ENCODE peak calls at places on chromosomes 5 and 9, in nine cellular contexts. Y, C, L, G, R, N, I, J and W are unnamed samples.

GRCh38 chr5:10272053-10272869 is 22.2 kb downstream of the CCT5 start:
- DNase-seq in Y (no peak), C (no peak), L (no peak), G (no peak), R (no peak), N (no peak), I (no peak), J (no peak), W (no peak)

GRCh38 chr9:120348951-120349429 is 231.0 kb downstream of the CDK5RAP2 start:
- DNase-seq in Y (no peak), C (no peak), L (peak), G (no peak), R (peak), N (peak), I (peak), J (no peak), W (peak)

GRCh38 chr5:69129413-69129812 is 35.6 kb downstream of the SLC30A5 start:
- DNase-seq in Y (no peak), C (no peak), L (no peak), G (no peak), R (peak), N (peak), I (no peak), J (no peak), W (no peak)

GRCh38 chr5:10059611-10060379 is 189.9 kb downstream of the ATPSCKMT start:
- DNase-seq in Y (no peak), C (no peak), L (no peak), G (no peak), R (no peak), N (no peak), I (no peak), J (no peak), W (peak)

GRCh38 chr5:72246239-72246580 is 73.8 kb downstream of the MRPS27 start:
- DNase-seq in Y (no peak), C (no peak), L (no peak), G (no peak), R (no peak), N (peak), I (no peak), J (no peak), W (no peak)

GRCh38 chr5:9894571-9895304 is 264.6 kb upstream of the TAS2R1 start:
- DNase-seq in Y (no peak), C (no peak), L (no peak), G (no peak), R (no peak), N (no peak), I (no peak), J (no peak), W (no peak)

GRCh38 chr5:74772359-74772758 is 5.3 kb downstream of the NSA2 start:
- DNase-seq in Y (no peak), C (no peak), L (no peak), G (no peak), R (no peak), N (peak), I (no peak), J (no peak), W (no peak)

GRCh38 chr5:102767864-102768263 is 12.8 kb downstream of the PAM start:
- DNase-seq in Y (no peak), C (no peak), L (no peak), G (no peak), R (no peak), N (no peak), I (no peak), J (no peak), W (no peak)

GRCh38 chr5:141951341-141951781 is 6.6 kb downstream of the PCDH12 start:
- DNase-seq in Y (no peak), C (no peak), L (no peak), G (no peak), R (peak), N (no peak), I (no peak), J (no peak), W (peak)

GRCh38 chr9:20689833-20690232 is 5.8 kb downstream of the FOCAD start:
- DNase-seq in Y (no peak), C (no peak), L (no peak), G (no peak), R (no peak), N (no peak), I (no peak), J (no peak), W (no peak)

GRCh38 chr5:170791325-170791954 is 7.9 kb downstream of the GABRP start:
- DNase-seq in Y (no peak), C (no peak), L (peak), G (no peak), R (peak), N (peak), I (peak), J (peak), W (peak)

GRCh38 chr9:94139672-94140417 is 55.6 kb downstream of the PTPDC1 start:
- DNase-seq in Y (no peak), C (peak), L (no peak), G (no peak), R (peak), N (peak), I (no peak), J (no peak), W (peak)

GRCh38 chr9:113578877-113579269 is 115.3 kb downstream of the RGS3 start:
- DNase-seq in Y (peak), C (no peak), L (no peak), G (peak), R (peak), N (peak), I (peak), J (peak), W (peak)

GRCh38 chr5:174187001-174187400 is 141.5 kb downstream of the NSG2 start:
- DNase-seq in Y (no peak), C (no peak), L (no peak), G (no peak), R (no peak), N (no peak), I (no peak), J (no peak), W (no peak)

GRCh38 chr5:26482817-26483375 is 555.5 kb downstream of the CDH9 start:
- DNase-seq in Y (no peak), C (no peak), L (peak), G (no peak), R (peak), N (peak), I (peak), J (no peak), W (peak)

GRCh38 chr5:133238426-133239205 is 186.8 kb downstream of the HSPA4 start:
- DNase-seq in Y (no peak), C (no peak), L (no peak), G (no peak), R (no peak), N (no peak), I (no peak), J (no peak), W (no peak)

GRCh38 chr9:111937781-111938426 is 41.3 kb downstream of the UGCG start:
- DNase-seq in Y (no peak), C (no peak), L (no peak), G (peak), R (no peak), N (peak), I (no peak), J (peak), W (no peak)

GRCh38 chr5:43049216-43049615 is 9.1 kb upstream of the ANXA2R start:
- DNase-seq in Y (no peak), C (no peak), L (no peak), G (no peak), R (no peak), N (peak), I (no peak), J (no peak), W (no peak)

GRCh38 chr5:39080597-39081204 is 6.5 kb upstream of the RICTOR start:
- DNase-seq in Y (no peak), C (no peak), L (peak), G (no peak), R (no peak), N (peak), I (peak), J (peak), W (peak)

GRCh38 chr9:33628865-33629410 is 104.9 kb downstream of the ANKRD18B start:
- DNase-seq in Y (no peak), C (no peak), L (no peak), G (no peak), R (no peak), N (no peak), I (no peak), J (no peak), W (no peak)

GRCh38 chr9:14797442-14797841 is 74.9 kb upstream of the CER1 start:
- DNase-seq in Y (no peak), C (no peak), L (no peak), G (no peak), R (peak), N (peak), I (no peak), J (no peak), W (no peak)

GRCh38 chr5:88877826-88878225 is 5.2 kb downstream of the MEF2C start:
- DNase-seq in Y (no peak), C (no peak), L (no peak), G (no peak), R (no peak), N (no peak), I (no peak), J (no peak), W (no peak)

GRCh38 chr9:30536494-30536893 is 1847.9 kb upstream of the ACO1 start:
- DNase-seq in Y (no peak), C (no peak), L (no peak), G (no peak), R (no peak), N (no peak), I (no peak), J (no peak), W (no peak)

GRCh38 chr9:114732842-114733241 is 50.9 kb upstream of the TEX48 start:
- DNase-seq in Y (no peak), C (no peak), L (no peak), G (no peak), R (peak), N (peak), I (no peak), J (no peak), W (no peak)

GRCh38 chr9:103721056-103721455 is 373.1 kb upstream of the SMC2 start:
- DNase-seq in Y (no peak), C (no peak), L (no peak), G (no peak), R (no peak), N (no peak), I (no peak), J (no peak), W (no peak)

GRCh38 chr9:134293576-134294227 is 32.6 kb upstream of the RXRA start:
- DNase-seq in Y (no peak), C (no peak), L (no peak), G (no peak), R (no peak), N (peak), I (no peak), J (no peak), W (no peak)

GRCh38 chr5:172418847-172419810 is 35.2 kb downstream of the SH3PXD2B start:
- DNase-seq in Y (no peak), C (no peak), L (no peak), G (no peak), R (peak), N (no peak), I (no peak), J (no peak), W (no peak)

GRCh38 chr9:126327016-126327749 is 554 bp downstream of the MVB12B start:
- DNase-seq in Y (no peak), C (no peak), L (peak), G (peak), R (no peak), N (no peak), I (no peak), J (peak), W (no peak)

GRCh38 chr5:16726538-16726946 is 109.7 kb upstream of the RETREG1 start:
- DNase-seq in Y (no peak), C (no peak), L (no peak), G (no peak), R (no peak), N (peak), I (peak), J (no peak), W (peak)

GRCh38 chr5:108003178-108003577 is 332.4 kb upstream of the EFNA5 start:
- DNase-seq in Y (no peak), C (no peak), L (no peak), G (no peak), R (peak), N (peak), I (peak), J (no peak), W (no peak)

GRCh38 chr5:115599502-115599901 is 2.8 kb downstream of the TICAM2 start:
- DNase-seq in Y (no peak), C (no peak), L (no peak), G (no peak), R (no peak), N (peak), I (no peak), J (peak), W (no peak)

GRCh38 chr5:107103522-107103921 is 567.2 kb downstream of the EFNA5 start:
- DNase-seq in Y (no peak), C (no peak), L (no peak), G (no peak), R (no peak), N (no peak), I (no peak), J (no peak), W (no peak)

GRCh38 chr9:22169732-22170131 is 160.6 kb upstream of the CDKN2B start:
- DNase-seq in Y (no peak), C (no peak), L (no peak), G (no peak), R (no peak), N (no peak), I (no peak), J (peak), W (no peak)